ENCODE peak calls at places on chromosome 7, in nine cellular contexts. S is astrocyte; Z is heart right ventricle; I is heart left ventricle; Q is CD8-positive, alpha-beta T cell; U is brain microvascular endothelial cell; C is body of pancreas; O is SK-N-SH; E is lower lobe of right lung. R is an unnamed sample.

GRCh38 chr7:24825931-24826661 is 68.8 kb upstream of the GSDME start:
- DNase-seq in S (peak; percentile 86), Z (no peak), I (no peak), Q (no peak), U (peak; percentile 50), C (no peak), O (no peak), E (no peak), R (no peak)

GRCh38 chr7:24477807-24478655 is 95.2 kb upstream of the PALS2 start:
- DNase-seq in S (peak; percentile 86), Z (no peak), I (no peak), Q (no peak), U (peak; percentile 90), C (peak; percentile 13), O (no peak), E (no peak), R (peak; percentile 20)

GRCh38 chr7:959271-959670 is 4.8 kb upstream of the ADAP1 start:
- DNase-seq in S (no peak), Z (no peak), I (peak; percentile 10), Q (no peak), U (no peak), C (no peak), O (peak; percentile 42), E (peak; percentile 41), R (no peak)

GRCh38 chr7:36360244-36360643 is 29.4 kb upstream of the ANLN start:
- DNase-seq in S (no peak), Z (no peak), I (no peak), Q (no peak), U (no peak), C (no peak), O (no peak), E (no peak), R (no peak)

GRCh38 chr7:4486932-4487331 is 195.2 kb upstream of the FOXK1 start:
- DNase-seq in S (no peak), Z (no peak), I (no peak), Q (no peak), U (no peak), C (no peak), O (peak; percentile 41), E (no peak), R (no peak)

GRCh38 chr7:130941322-130942210 is 207.6 kb upstream of the KLF14 start:
- DNase-seq in S (peak; percentile 77), Z (no peak), I (peak; percentile 53), Q (no peak), U (peak; percentile 76), C (peak; percentile 66), O (no peak), E (peak; percentile 69), R (peak; percentile 79)

GRCh38 chr7:99752354-99752753 is 17.4 kb upstream of the CYP3A7 start:
- DNase-seq in S (no peak), Z (no peak), I (no peak), Q (no peak), U (no peak), C (peak; percentile 42), O (no peak), E (no peak), R (peak; percentile 52)

GRCh38 chr7:35802649-35803048 is 1.8 kb downstream of the SEPTIN7 start:
- DNase-seq in S (peak; percentile 6), Z (no peak), I (no peak), Q (no peak), U (no peak), C (no peak), O (peak; percentile 37), E (no peak), R (no peak)

GRCh38 chr7:92722541-92722940 is 113.8 kb downstream of the CDK6 start:
- DNase-seq in S (no peak), Z (no peak), I (no peak), Q (no peak), U (no peak), C (no peak), O (no peak), E (no peak), R (no peak)

GRCh38 chr7:44348851-44349781 is 23.7 kb upstream of the CAMK2B start:
- DNase-seq in S (no peak), Z (no peak), I (no peak), Q (no peak), U (no peak), C (no peak), O (no peak), E (no peak), R (no peak)

GRCh38 chr7:31882187-31882586 is 188.0 kb downstream of the PDE1C start:
- DNase-seq in S (no peak), Z (peak; percentile 80), I (peak; percentile 89), Q (no peak), U (no peak), C (no peak), O (no peak), E (no peak), R (peak; percentile 69)

GRCh38 chr7:92668564-92668963 is 78.4 kb upstream of the FAM133B start:
- DNase-seq in S (no peak), Z (no peak), I (no peak), Q (no peak), U (no peak), C (no peak), O (no peak), E (no peak), R (no peak)

GRCh38 chr7:69078997-69079769 is 519.1 kb upstream of the AUTS2 start:
- DNase-seq in S (peak; percentile 81), Z (peak; percentile 46), I (no peak), Q (no peak), U (no peak), C (no peak), O (no peak), E (no peak), R (no peak)

GRCh38 chr7:105766421-105767191 is 109.8 kb downstream of the ATXN7L1 start:
- DNase-seq in S (peak; percentile 82), Z (no peak), I (no peak), Q (no peak), U (no peak), C (no peak), O (no peak), E (no peak), R (no peak)

GRCh38 chr7:105760549-105761447 is 115.6 kb downstream of the ATXN7L1 start:
- DNase-seq in S (peak; percentile 4), Z (no peak), I (no peak), Q (no peak), U (no peak), C (no peak), O (no peak), E (no peak), R (no peak)

GRCh38 chr7:105768117-105768516 is 108.3 kb downstream of the ATXN7L1 start:
- DNase-seq in S (no peak), Z (no peak), I (no peak), Q (no peak), U (no peak), C (no peak), O (no peak), E (no peak), R (no peak)

GRCh38 chr7:105765846-105766245 is 110.6 kb downstream of the ATXN7L1 start:
- DNase-seq in S (peak; percentile 45), Z (no peak), I (no peak), Q (no peak), U (no peak), C (no peak), O (no peak), E (no peak), R (no peak)

GRCh38 chr7:105764506-105764905 is 111.9 kb downstream of the ATXN7L1 start:
- DNase-seq in S (peak; percentile 17), Z (no peak), I (no peak), Q (no peak), U (no peak), C (no peak), O (no peak), E (no peak), R (no peak)
- H3K4me3 ChIP-seq in S (no peak overlapping the region), Z (no peak overlapping the region), I (no peak overlapping the region), Q (no peak overlapping the region), U (no peak overlapping the region), C (no peak overlapping the region), O (no peak overlapping the region), E (no peak overlapping the region), R (no peak overlapping the region)

DNA sequence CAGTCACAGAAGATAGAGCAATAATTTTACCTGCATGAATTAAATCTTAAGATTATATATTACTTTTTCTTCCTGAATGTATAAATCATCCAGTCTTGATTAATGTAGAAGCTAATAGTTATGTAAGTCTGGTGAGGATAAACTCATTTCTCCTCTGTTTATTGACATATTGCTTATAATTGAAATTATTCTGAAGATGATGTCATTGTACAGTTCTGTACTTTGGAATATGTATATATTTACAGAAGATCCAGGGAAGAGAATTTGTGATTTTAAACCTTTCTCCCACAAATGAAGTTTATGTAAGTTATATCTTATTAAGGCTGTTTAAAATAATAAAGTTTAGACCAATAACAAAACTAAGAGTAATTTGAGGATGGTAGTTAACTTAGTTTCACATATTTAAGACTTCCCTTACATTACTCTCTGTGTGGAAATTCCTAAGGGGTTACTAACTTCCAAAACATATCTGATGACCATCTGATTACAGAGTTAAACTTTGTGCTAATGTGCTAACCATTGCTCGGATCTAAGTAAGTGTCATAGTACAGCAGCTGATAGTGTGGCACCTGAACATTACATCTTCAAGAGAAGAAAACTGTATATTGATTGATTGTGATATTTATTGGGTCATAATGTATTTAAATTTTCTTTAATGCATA is 96.8 kb downstream of the UBE3C start:
- DNase-seq in S (peak; percentile 74), Z (no peak), I (no peak), Q (no peak), U (peak; percentile 9), C (no peak), O (no peak), E (no peak), R (no peak)
- H3K27ac ChIP-seq in S (peak overlapping the region; percentile 41), Z (no peak overlapping the region), I (no peak overlapping the region), Q (no peak overlapping the region), U (peak overlapping the region; percentile 4), C (no peak overlapping the region), O (peak overlapping the region; percentile 49), E (no peak overlapping the region), R (no peak overlapping the region)

GRCh38 chr7:73978681-73979563 is 49.1 kb upstream of the ELN start:
- DNase-seq in S (no peak), Z (peak; percentile 46), I (peak; percentile 48), Q (no peak), U (peak; percentile 6), C (peak; percentile 80), O (peak; percentile 55), E (peak; percentile 82), R (peak; percentile 81)
- TF ChIP-seq CTCF in S (no peak), Z (peak; percentile 46), I (peak; percentile 29), Q (no peak), U (peak; percentile 58), C (peak; percentile 64), O (peak; percentile 52), E (peak; percentile 32), R (peak; percentile 62)

GRCh38 chr7:100878013-100878412 is 3.1 kb downstream of the SRRT start:
- DNase-seq in S (no peak), Z (no peak), I (no peak), Q (no peak), U (no peak), C (no peak), O (no peak), E (no peak), R (peak; percentile 33)

GRCh38 chr7:100881136-100881535 is 6.2 kb downstream of the SRRT start:
- DNase-seq in S (no peak), Z (no peak), I (no peak), Q (no peak), U (no peak), C (no peak), O (no peak), E (no peak), R (no peak)

GRCh38 chr7:100880645-100881044 is 5.7 kb downstream of the SRRT start:
- DNase-seq in S (no peak), Z (no peak), I (no peak), Q (no peak), U (no peak), C (no peak), O (no peak), E (no peak), R (no peak)

GRCh38 chr7:100878685-100879084 is 3.8 kb downstream of the SRRT start:
- DNase-seq in S (no peak), Z (no peak), I (no peak), Q (no peak), U (no peak), C (no peak), O (no peak), E (no peak), R (no peak)

GRCh38 chr7:100879685-100880261 is 4.9 kb downstream of the SRRT start:
- DNase-seq in S (no peak), Z (no peak), I (no peak), Q (no peak), U (no peak), C (no peak), O (peak; percentile 33), E (no peak), R (peak; percentile 34)
- H3K4me3 ChIP-seq in S (no peak overlapping the region), Z (no peak overlapping the region), I (no peak overlapping the region), Q (no peak overlapping the region), U (no peak overlapping the region), C (no peak overlapping the region), O (no peak overlapping the region), E (no peak overlapping the region), R (no peak overlapping the region)